ENCODE peak calls at places on chromosomes 5 and 9, in four cellular contexts. One of them, this sample, is unnamed.

GRCh38 chr9:111621895-111622480 is 9.1 kb upstream of the DNAJC25 start:
- DNase-seq in IMR-90: peak
- DNase-seq in body of pancreas: no peak
- DNase-seq in breast epithelium: no peak
- DNase-seq in this sample: no peak

GRCh38 chr9:13397220-13397619 is 117.7 kb upstream of the MPDZ start:
- DNase-seq in body of pancreas: no peak
- DNase-seq in IMR-90: no peak
- DNase-seq in breast epithelium: no peak
- DNase-seq in this sample: no peak

GRCh38 chr9:128190013-128190412 is 1.4 kb downstream of the CIZ1 start:
- DNase-seq in breast epithelium: no peak
- DNase-seq in body of pancreas: no peak
- DNase-seq in IMR-90: no peak
- DNase-seq in this sample: no peak

GRCh38 chr9:15295761-15296405 is 11.1 kb downstream of the TTC39B start:
- DNase-seq in body of pancreas: peak
- DNase-seq in breast epithelium: no peak
- DNase-seq in IMR-90: peak
- DNase-seq in this sample: peak

GRCh38 chr5:65861830-65862241 is 64.5 kb upstream of the ERBIN start:
- DNase-seq in breast epithelium: no peak
- DNase-seq in body of pancreas: no peak
- DNase-seq in IMR-90: peak
- DNase-seq in this sample: no peak

GRCh38 chr9:38074441-38074943 is 5.5 kb upstream of the SHB start:
- DNase-seq in body of pancreas: no peak
- DNase-seq in breast epithelium: no peak
- DNase-seq in IMR-90: peak
- DNase-seq in this sample: no peak

GRCh38 chr9:130414910-130415746 is 29.6 kb upstream of the ASS1 start:
- DNase-seq in IMR-90: no peak
- DNase-seq in breast epithelium: no peak
- DNase-seq in body of pancreas: no peak
- DNase-seq in this sample: no peak

GRCh38 chr5:149150457-149150856 is 9.2 kb downstream of the ABLIM3 start:
- DNase-seq in IMR-90: peak
- DNase-seq in breast epithelium: no peak
- DNase-seq in body of pancreas: no peak
- DNase-seq in this sample: no peak

GRCh38 chr9:97802276-97802675 is 50.8 kb upstream of the FOXE1 start:
- DNase-seq in IMR-90: peak
- DNase-seq in breast epithelium: no peak
- DNase-seq in body of pancreas: no peak
- DNase-seq in this sample: no peak

GRCh38 chr5:102295534-102296228 is 403 bp downstream of the SLCO4C1 start:
- DNase-seq in breast epithelium: no peak
- DNase-seq in body of pancreas: peak
- DNase-seq in IMR-90: no peak
- DNase-seq in this sample: peak

GRCh38 chr9:131122158-131122557 is 3.2 kb upstream of the NUP214 start:
- DNase-seq in body of pancreas: no peak
- DNase-seq in breast epithelium: no peak
- DNase-seq in IMR-90: no peak
- DNase-seq in this sample: no peak

GRCh38 chr9:112820886-112821285 is 69.8 kb downstream of the SLC46A2 start:
- DNase-seq in breast epithelium: no peak
- DNase-seq in IMR-90: peak
- DNase-seq in body of pancreas: no peak
- DNase-seq in this sample: no peak

GRCh38 chr9:116494815-116495634 is 192.1 kb upstream of the TRIM32 start:
- DNase-seq in breast epithelium: no peak
- DNase-seq in body of pancreas: peak
- DNase-seq in IMR-90: no peak
- DNase-seq in this sample: peak

GRCh38 chr5:127970081-127970480 is 113.5 kb upstream of the SLC12A2 start:
- DNase-seq in breast epithelium: no peak
- DNase-seq in body of pancreas: no peak
- DNase-seq in IMR-90: no peak
- DNase-seq in this sample: no peak

GRCh38 chr5:157487358-157487757 is 27.3 kb downstream of the NIPAL4 start:
- DNase-seq in IMR-90: no peak
- DNase-seq in body of pancreas: no peak
- DNase-seq in breast epithelium: no peak
- DNase-seq in this sample: no peak

GRCh38 chr5:7823601-7824000 is 27.3 kb downstream of the CFAP90 start:
- DNase-seq in body of pancreas: no peak
- DNase-seq in breast epithelium: no peak
- DNase-seq in IMR-90: no peak
- DNase-seq in this sample: no peak

GRCh38 chr5:83964235-83964634 is 243.6 kb upstream of the HAPLN1 start:
- DNase-seq in breast epithelium: no peak
- DNase-seq in body of pancreas: no peak
- DNase-seq in IMR-90: no peak
- DNase-seq in this sample: no peak

GRCh38 chr9:92668746-92669526 is 995 bp downstream of the IPPK start:
- DNase-seq in breast epithelium: peak
- DNase-seq in IMR-90: peak
- DNase-seq in body of pancreas: no peak
- DNase-seq in this sample: no peak

GRCh38 chr9:100473271-100474081 is 527 bp downstream of the TMEFF1 start:
- DNase-seq in body of pancreas: peak
- DNase-seq in IMR-90: peak
- DNase-seq in breast epithelium: no peak
- DNase-seq in this sample: no peak

GRCh38 chr5:133063965-133064364 is 12.2 kb downstream of the HSPA4 start:
- DNase-seq in body of pancreas: no peak
- DNase-seq in IMR-90: no peak
- DNase-seq in breast epithelium: no peak
- DNase-seq in this sample: no peak

GRCh38 chr5:154610321-154611154 is 132.5 kb upstream of the HAND1 start:
- DNase-seq in body of pancreas: peak
- DNase-seq in IMR-90: peak
- DNase-seq in breast epithelium: peak
- DNase-seq in this sample: peak

GRCh38 chr5:181235323-181235688 is 8.4 kb downstream of the RACK1 start:
- DNase-seq in IMR-90: no peak
- DNase-seq in body of pancreas: no peak
- DNase-seq in breast epithelium: no peak
- DNase-seq in this sample: no peak

DNA sequence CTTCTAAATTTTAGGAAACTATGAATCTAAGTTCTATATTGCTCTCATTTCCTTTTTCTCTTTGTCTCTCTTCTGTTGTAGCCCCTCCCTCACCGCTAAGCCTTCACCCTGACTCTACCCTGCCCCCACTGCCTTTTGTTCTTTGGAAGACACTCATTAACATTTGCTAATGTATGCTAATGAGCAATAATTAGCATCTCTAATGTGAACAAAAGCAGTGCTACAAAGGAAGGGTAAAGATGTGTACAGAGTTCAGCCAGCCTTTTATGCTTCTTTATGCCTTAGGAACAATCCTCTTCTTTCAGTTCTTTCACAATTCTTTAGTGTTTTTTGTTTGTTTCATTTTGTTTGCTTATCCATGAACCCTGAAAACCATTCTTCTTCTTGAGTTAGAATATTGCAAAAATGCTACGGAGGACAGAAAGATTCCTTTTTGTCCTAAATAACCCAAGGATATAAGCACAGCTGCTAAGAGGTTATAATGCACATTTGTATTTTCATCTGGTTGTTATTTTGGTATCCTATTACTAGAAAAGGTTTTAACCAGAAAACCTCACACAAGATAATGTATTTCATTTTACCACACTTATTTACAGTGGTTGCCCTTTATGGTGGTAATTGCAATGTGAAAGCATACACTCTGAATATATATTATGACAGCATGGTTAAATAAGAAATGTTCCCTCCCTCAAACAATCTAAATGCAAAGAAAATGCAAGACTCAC is 159.3 kb downstream of the TMC1 start:
- DNase-seq in breast epithelium: no peak
- DNase-seq in IMR-90: no peak
- DNase-seq in body of pancreas: no peak
- DNase-seq in this sample: peak
- H3K27ac ChIP-seq in breast epithelium: no peak
- H3K27ac ChIP-seq in IMR-90: no peak
- H3K27ac ChIP-seq in body of pancreas: no peak
- H3K27ac ChIP-seq in this sample: peak

GRCh38 chr5:59128646-59129290 is 545.9 kb downstream of the RAB3C start:
- DNase-seq in IMR-90: no peak
- DNase-seq in breast epithelium: no peak
- DNase-seq in body of pancreas: no peak
- DNase-seq in this sample: no peak
- H3K27ac ChIP-seq in IMR-90: peak
- H3K27ac ChIP-seq in breast epithelium: no peak
- H3K27ac ChIP-seq in body of pancreas: no peak
- H3K27ac ChIP-seq in this sample: no peak

GRCh38 chr5:125655156-125655555 is 768.1 kb upstream of the GRAMD2B start:
- DNase-seq in IMR-90: no peak
- DNase-seq in body of pancreas: no peak
- DNase-seq in breast epithelium: no peak
- DNase-seq in this sample: no peak
- H3K27ac ChIP-seq in IMR-90: no peak
- H3K27ac ChIP-seq in body of pancreas: no peak
- H3K27ac ChIP-seq in breast epithelium: no peak
- H3K27ac ChIP-seq in this sample: no peak

GRCh38 chr5:117133198-117133597 is 558.6 kb upstream of the SEMA6A start:
- DNase-seq in breast epithelium: no peak
- DNase-seq in IMR-90: no peak
- DNase-seq in body of pancreas: no peak
- DNase-seq in this sample: no peak
- H3K27ac ChIP-seq in breast epithelium: no peak
- H3K27ac ChIP-seq in IMR-90: no peak
- H3K27ac ChIP-seq in body of pancreas: no peak
- H3K27ac ChIP-seq in this sample: no peak

GRCh38 chr9:33924978-33925797 is 108.2 kb downstream of the UBE2R2 start:
- DNase-seq in IMR-90: peak
- DNase-seq in breast epithelium: no peak
- DNase-seq in body of pancreas: peak
- DNase-seq in this sample: peak
- H3K27ac ChIP-seq in IMR-90: no peak
- H3K27ac ChIP-seq in breast epithelium: no peak
- H3K27ac ChIP-seq in body of pancreas: no peak
- H3K27ac ChIP-seq in this sample: peak